ENCODE peak calls at places on chromosomes 4 and X, in ten cellular contexts. C is T-helper 1 cell; Q is ELF-1; M is iris pigment epithelial cell; A is AG10803; D is effector memory CD8-positive, alpha-beta T cell; R is sciatic nerve; K is ureter; O is endothelial cell; B is activated T-cell treated with anti-CD3 and anti-CD28 coated beads for 4 hours. X is an unnamed sample.

GRCh38 chrX:38172596-38172995 is 48.1 kb downstream of the SRPX start:
- DNase-seq in M (peak; percentile 15), R (no peak), A (no peak), O (no peak), D (no peak), K (no peak), Q (peak; percentile 29), B (no peak), C (no peak), X (no peak)

GRCh38 chr4:83320548-83320947 is 14.1 kb downstream of the HPSE start:
- DNase-seq in C (no peak), K (peak; percentile 51), R (peak; percentile 66), A (peak; percentile 63), O (peak; percentile 49), B (no peak), D (no peak), M (peak; percentile 67), Q (peak; percentile 5), X (no peak)

GRCh38 chr4:139557506-139558110 is 1.6 kb upstream of the SETD7 start:
- DNase-seq in A (no peak), K (no peak), C (no peak), M (no peak), O (no peak), Q (peak; percentile 30), D (no peak), B (no peak), R (no peak), X (no peak)

GRCh38 chrX:65993332-65993731 is 46.5 kb downstream of the VSIG4 start:
- DNase-seq in O (no peak), C (no peak), M (no peak), D (no peak), K (no peak), B (no peak), Q (no peak), R (no peak), A (no peak), X (no peak)

GRCh38 chr4:124262211-124263179 is 450.0 kb downstream of the ANKRD50 start:
- DNase-seq in A (peak; percentile 82), C (no peak), O (peak; percentile 69), R (peak; percentile 65), M (peak; percentile 90), Q (peak; percentile 36), D (no peak), B (peak; percentile 5), K (peak; percentile 83), X (no peak)

GRCh38 chr4:40722576-40723161 is 27.1 kb upstream of the NSUN7 start:
- DNase-seq in A (no peak), D (no peak), M (peak; percentile 52), R (no peak), C (no peak), Q (no peak), B (no peak), K (no peak), O (no peak), X (no peak)

GRCh38 chr4:77031544-77031943 is 44.2 kb downstream of the CCNI start:
- DNase-seq in O (no peak), B (no peak), Q (no peak), R (no peak), C (no peak), K (no peak), M (no peak), A (no peak), D (peak; percentile 7), X (no peak)

GRCh38 chr4:38669233-38669632 is 5.2 kb downstream of the KLF3 start:
- DNase-seq in O (no peak), C (no peak), M (peak; percentile 64), B (no peak), R (no peak), D (no peak), Q (peak; percentile 29), K (no peak), A (no peak), X (no peak)

GRCh38 chr4:151218343-151218742 is 58.6 kb upstream of the PRSS48 start:
- DNase-seq in O (no peak), R (no peak), C (no peak), M (peak; percentile 59), B (no peak), Q (no peak), D (no peak), K (no peak), A (no peak), X (no peak)

GRCh38 chr4:119755599-119755998 is 127.0 kb upstream of the PDE5A start:
- DNase-seq in D (no peak), C (no peak), A (no peak), K (no peak), Q (no peak), B (no peak), R (no peak), M (peak; percentile 12), O (no peak), X (no peak)

GRCh38 chrX:74251006-74251930 is 52.7 kb upstream of the ZCCHC13 start:
- DNase-seq in M (peak; percentile 83), A (peak; percentile 87), Q (peak; percentile 72), K (no peak), B (no peak), C (no peak), O (no peak), R (no peak), D (no peak), X (no peak)

GRCh38 chr4:8703857-8704495 is 111.4 kb downstream of the CPZ start:
- DNase-seq in Q (no peak), A (no peak), O (no peak), M (no peak), D (no peak), B (no peak), R (peak; percentile 15), C (no peak), K (peak; percentile 29), X (no peak)

GRCh38 chrX:118594697-118595420 is 99.2 kb downstream of the DOCK11 start:
- DNase-seq in C (no peak), D (no peak), B (no peak), K (no peak), A (no peak), O (no peak), Q (no peak), R (no peak), M (peak; percentile 73), X (no peak)

GRCh38 chrX:9738146-9738545 is 27.5 kb downstream of the GPR143 start:
- DNase-seq in O (no peak), D (no peak), M (no peak), K (no peak), Q (no peak), C (no peak), B (no peak), R (no peak), A (no peak), X (no peak)

GRCh38 chrX:25659317-25659716 is 478.8 kb upstream of the MAGEB18 start:
- DNase-seq in Q (no peak), R (no peak), O (no peak), C (no peak), D (no peak), B (no peak), A (no peak), K (no peak), M (no peak), X (no peak)

GRCh38 chr4:108922191-108922590 is 159.3 kb upstream of the ETNPPL start:
- DNase-seq in M (no peak), C (no peak), R (no peak), K (no peak), O (no peak), A (no peak), D (no peak), B (no peak), Q (no peak), X (no peak)

GRCh38 chrX:124028177-124028576 is 66.7 kb downstream of the STAG2 start:
- DNase-seq in D (no peak), Q (no peak), M (peak; percentile 61), C (no peak), B (no peak), O (no peak), A (peak; percentile 3), R (no peak), K (no peak), X (no peak)

GRCh38 chr4:47239649-47240048 is 208.3 kb downstream of the GABRB1 start:
- DNase-seq in C (no peak), O (no peak), M (no peak), R (no peak), B (no peak), K (no peak), A (no peak), D (no peak), Q (no peak), X (no peak)